ENCODE peak calls at places on chromosomes 4 and X, in seven cellular contexts. W, B, A, S, Y, U and N are unnamed samples.

GRCh38 chr4:23741586-23742240 is 148.1 kb downstream of the PPARGC1A start:
- DNase-seq in W (no peak), B (no peak), A (no peak), S (no peak), Y (no peak), U (no peak), N (no peak)

GRCh38 chrX:151030845-151031244 is 47.7 kb downstream of the HMGB3 start:
- DNase-seq in W (no peak), B (no peak), A (no peak), S (no peak), Y (no peak), U (no peak), N (no peak)

GRCh38 chrX:6644411-6644810 is 109.5 kb upstream of the VCX3A start:
- DNase-seq in W (no peak), B (no peak), A (no peak), S (no peak), Y (no peak), U (no peak), N (no peak)

GRCh38 chr4:30718889-30719252 is 1.3 kb upstream of the PCDH7 start:
- DNase-seq in W (no peak), B (peak; percentile 48), A (peak; percentile 43), S (no peak), Y (peak; percentile 52), U (no peak), N (peak; percentile 67)

GRCh38 chrX:2318371-2318770 is 182.4 kb downstream of the DHRSX start:
- DNase-seq in W (no peak), B (no peak), A (no peak), S (no peak), Y (no peak), U (no peak), N (no peak)

GRCh38 chr4:168509786-168510185 is 12.9 kb downstream of the PALLD start:
- DNase-seq in W (no peak), B (peak; percentile 92), A (no peak), S (no peak), Y (peak; percentile 87), U (peak; percentile 44), N (no peak)

GRCh38 chrX:48540015-48540350 is 469 bp downstream of the TBC1D25 start:
- DNase-seq in W (no peak), B (peak; percentile 14), A (peak; percentile 30), S (no peak), Y (peak; percentile 46), U (no peak), N (no peak)

GRCh38 chrX:42248226-42248625 is 324.9 kb upstream of the CASK start:
- DNase-seq in W (no peak), B (no peak), A (no peak), S (no peak), Y (no peak), U (peak; percentile 4), N (no peak)

GRCh38 chrX:81377329-81377728 is 175.4 kb downstream of the SH3BGRL start:
- DNase-seq in W (no peak), B (peak; percentile 27), A (peak; percentile 8), S (no peak), Y (peak; percentile 20), U (no peak), N (peak; percentile 18)

DNA sequence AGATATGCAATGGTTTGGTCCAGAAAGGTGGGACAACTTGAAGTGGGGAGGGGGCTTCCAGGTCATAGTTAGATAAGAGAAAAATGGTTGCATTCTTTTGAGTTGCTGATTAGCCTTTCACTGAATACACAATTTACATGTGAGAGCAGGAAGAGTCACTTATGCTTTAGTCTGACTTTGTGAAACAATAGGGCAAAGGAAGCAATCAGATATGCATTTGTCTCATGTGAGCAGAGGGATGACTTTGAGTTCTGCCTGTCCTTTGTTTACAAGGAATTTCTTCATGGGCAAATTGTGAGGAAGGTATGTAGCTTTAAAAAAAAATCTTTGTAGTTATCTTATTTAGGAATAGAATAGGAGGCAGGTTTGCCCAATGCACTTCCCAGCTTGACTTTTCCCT is 12.9 kb downstream of the SMIM9 start:
- DNase-seq in W (no peak), B (no peak), A (no peak), S (no peak), Y (no peak), U (no peak), N (peak; percentile 74)
- H3K23ac ChIP-seq in W (no peak overlapping the region), B (no peak overlapping the region), A (no peak overlapping the region), S (no peak overlapping the region), Y (no peak overlapping the region), U (no peak overlapping the region), N (no peak overlapping the region)

GRCh38 chr4:56671860-56672259 is 9.2 kb downstream of the HOPX start:
- DNase-seq in W (no peak), B (no peak), A (no peak), S (no peak), Y (no peak), U (no peak), N (no peak)
- H2BK120ac ChIP-seq in W (no peak overlapping the region), B (no peak overlapping the region), A (no peak overlapping the region), S (no peak overlapping the region), Y (no peak overlapping the region), U (no peak overlapping the region), N (no peak overlapping the region)

GRCh38 chrX:153511784-153512500 is 5.5 kb upstream of the ATP2B3 start:
- DNase-seq in W (no peak), B (no peak), A (no peak), S (no peak), Y (no peak), U (no peak), N (no peak)

GRCh38 chrX:153510383-153510782 is 7.1 kb upstream of the ATP2B3 start:
- DNase-seq in W (no peak), B (no peak), A (no peak), S (no peak), Y (no peak), U (no peak), N (no peak)

GRCh38 chrX:153513265-153513664 is 4.2 kb upstream of the ATP2B3 start:
- DNase-seq in W (no peak), B (no peak), A (no peak), S (no peak), Y (no peak), U (no peak), N (no peak)

GRCh38 chrX:153514259-153514658 is 3.2 kb upstream of the ATP2B3 start:
- DNase-seq in W (no peak), B (no peak), A (no peak), S (no peak), Y (no peak), U (no peak), N (no peak)

GRCh38 chrX:153512501-153512893 is 4.9 kb upstream of the ATP2B3 start:
- DNase-seq in W (no peak), B (no peak), A (no peak), S (no peak), Y (no peak), U (no peak), N (no peak)
- H2AK5ac ChIP-seq in W (no peak overlapping the region), B (no peak overlapping the region), A (no peak overlapping the region), S (peak overlapping the region; percentile 60), Y (no peak overlapping the region), U (no peak overlapping the region), N (no peak overlapping the region)

GRCh38 chrX:79366556-79366887 is 612 bp downstream of the ITM2A start:
- DNase-seq in W (no peak), B (no peak), A (no peak), S (no peak), Y (no peak), U (no peak), N (peak; percentile 5)

GRCh38 chrX:79369871-79370270 is 2.7 kb upstream of the ITM2A start:
- DNase-seq in W (no peak), B (no peak), A (no peak), S (no peak), Y (no peak), U (no peak), N (no peak)

GRCh38 chrX:79367907-79368306 is 773 bp upstream of the ITM2A start:
- DNase-seq in W (no peak), B (no peak), A (no peak), S (no peak), Y (no peak), U (no peak), N (peak; percentile 59)

GRCh38 chrX:79365591-79365990 is 1.5 kb downstream of the ITM2A start:
- DNase-seq in W (no peak), B (no peak), A (no peak), S (no peak), Y (no peak), U (no peak), N (no peak)

GRCh38 chrX:79366888-79367749 is at the start of gene ITM2A:
- DNase-seq in W (peak; percentile 60), B (no peak), A (peak; percentile 17), S (peak; percentile 15), Y (no peak), U (no peak), N (peak; percentile 79)
- H3K23ac ChIP-seq in W (no peak within 1 kb of the TSS), B (no peak within 1 kb of the TSS), A (peak within 1 kb of the TSS; percentile 31), S (no peak within 1 kb of the TSS), Y (no peak within 1 kb of the TSS), U (no peak within 1 kb of the TSS), N (no peak within 1 kb of the TSS)

GRCh38 chrX:46595084-46595483 is 21.5 kb downstream of the CHST7 start:
- DNase-seq in W (no peak), B (no peak), A (no peak), S (no peak), Y (no peak), U (no peak), N (no peak)
- H2BK120ac ChIP-seq in W (no peak overlapping the region), B (no peak overlapping the region), A (no peak overlapping the region), S (no peak overlapping the region), Y (no peak overlapping the region), U (no peak overlapping the region), N (no peak overlapping the region)

GRCh38 chrX:68532828-68533227 is 34.0 kb downstream of the YIPF6 start:
- DNase-seq in W (no peak), B (peak; percentile 52), A (no peak), S (no peak), Y (no peak), U (no peak), N (no peak)

GRCh38 chrX:68536884-68537283 is 38.0 kb downstream of the YIPF6 start:
- DNase-seq in W (no peak), B (no peak), A (no peak), S (no peak), Y (no peak), U (no peak), N (no peak)

GRCh38 chrX:68534696-68535095 is 35.8 kb downstream of the YIPF6 start:
- DNase-seq in W (no peak), B (peak; percentile 12), A (no peak), S (no peak), Y (no peak), U (no peak), N (no peak)

GRCh38 chrX:68536429-68536828 is 37.6 kb downstream of the YIPF6 start:
- DNase-seq in W (no peak), B (no peak), A (no peak), S (no peak), Y (no peak), U (no peak), N (no peak)
- H2AK5ac ChIP-seq in W (no peak overlapping the region), B (no peak overlapping the region), A (no peak overlapping the region), S (no peak overlapping the region), Y (no peak overlapping the region), U (no peak overlapping the region), N (no peak overlapping the region)

GRCh38 chr4:118973295-118973694 is 84.6 kb downstream of the SYNPO2 start:
- DNase-seq in W (no peak), B (no peak), A (no peak), S (no peak), Y (no peak), U (no peak), N (no peak)
- H3K23ac ChIP-seq in W (no peak overlapping the region), B (no peak overlapping the region), A (no peak overlapping the region), S (no peak overlapping the region), Y (no peak overlapping the region), U (no peak overlapping the region), N (no peak overlapping the region)